ENCODE peak calls at places on chromosome 16, in five cellular contexts. T is A549, M is HepG2, X is K562, Z is GM12878. R is an unnamed sample.

GRCh38 chr16:89556750-89557149 is 3.7 kb upstream of the RPL13 start:
- DNase-seq in X (no peak), Z (no peak), T (no peak), M (no peak), R (no peak)

GRCh38 chr16:82092711-82093110 is 57.7 kb downstream of the HSD17B2 start:
- DNase-seq in Z (no peak), X (no peak), M (no peak), T (no peak), R (no peak)

GRCh38 chr16:69522732-69523404 is 42.9 kb upstream of the NFAT5 start:
- DNase-seq in M (peak), T (peak), Z (no peak), X (peak), R (peak)

GRCh38 chr16:81480856-81481821 is 36.5 kb downstream of the CMIP start:
- DNase-seq in Z (peak), M (peak), X (peak), T (no peak), R (no peak)

GRCh38 chr16:56847173-56847948 is 17.6 kb upstream of the SLC12A3 start:
- DNase-seq in M (no peak), T (no peak), X (no peak), Z (no peak), R (no peak)

GRCh38 chr16:60642956-60643355 is 1393.3 kb downstream of the CDH8 start:
- DNase-seq in M (no peak), T (no peak), Z (no peak), X (no peak), R (no peak)

GRCh38 chr16:54926166-54926838 is 4.4 kb upstream of the IRX5 start:
- DNase-seq in M (no peak), Z (no peak), T (no peak), X (no peak), R (no peak)

GRCh38 chr16:88376053-88376834 is 6.5 kb upstream of the ZNF469 start:
- DNase-seq in T (no peak), M (no peak), X (no peak), Z (no peak), R (no peak)

GRCh38 chr16:83956336-83957289 is 3.6 kb downstream of the OSGIN1 start:
- DNase-seq in T (peak), X (peak), M (peak), Z (peak), R (peak)

DNA sequence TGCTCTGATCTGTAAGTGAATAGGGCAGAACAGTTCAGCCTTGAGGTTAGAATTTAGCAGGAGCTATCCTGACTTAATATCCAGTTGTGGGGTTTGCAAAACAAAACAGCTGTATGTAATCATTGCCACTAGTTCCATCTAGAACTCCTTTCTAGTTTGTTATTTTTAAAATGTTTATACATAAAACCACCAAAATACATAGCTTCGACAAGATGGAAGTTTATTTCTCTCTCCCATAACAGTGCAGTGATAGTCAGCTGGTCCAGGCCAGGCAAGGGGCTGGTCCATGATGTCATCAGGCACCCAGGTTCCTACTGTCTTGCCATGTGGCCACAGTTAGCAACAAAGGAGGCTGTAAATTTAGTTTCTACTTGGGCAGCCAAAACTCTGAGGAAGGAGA is 10.5 kb upstream of the PLK1 start:
- DNase-seq in M (no peak), X (no peak), T (no peak), Z (no peak), R (no peak)
- TF ChIP-seq JUNB in M (no peak), X (no peak), T (no peak), Z (no peak), R (no peak)

GRCh38 chr16:22188595-22189442 is 17.3 kb upstream of the EEF2K start:
- DNase-seq in M (peak), T (peak), X (peak), Z (peak), R (peak)
- H3K4me3 ChIP-seq in M (peak), T (no peak), X (no peak), Z (peak), R (peak)

GRCh38 chr16:546909-547770 is 13.1 kb upstream of the PRR35 start:
- DNase-seq in Z (no peak), X (peak), M (no peak), T (no peak), R (peak)
- TF ChIP-seq JUNB in Z (no peak), X (no peak), M (no peak), T (no peak), R (no peak)

DNA sequence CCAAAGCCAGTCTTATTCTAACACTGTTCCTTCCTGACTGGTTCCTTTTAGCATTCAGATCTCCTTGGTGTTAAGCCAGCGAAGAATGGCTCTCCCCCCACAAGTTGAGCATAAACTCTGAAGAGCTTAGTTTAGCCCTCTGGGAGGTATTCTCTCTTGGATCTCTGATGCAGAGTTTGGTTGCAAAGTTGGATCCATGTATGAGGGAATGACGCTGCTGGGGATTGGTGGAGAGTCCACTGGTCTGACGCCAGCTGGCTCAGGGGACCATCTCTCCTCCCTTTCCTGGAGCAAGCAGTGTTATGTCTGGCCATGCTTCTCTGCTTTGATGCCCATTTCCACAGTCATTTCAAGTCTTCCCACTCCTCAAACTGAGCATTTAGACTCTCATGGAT is 193.1 kb upstream of the CDH11 start:
- DNase-seq in Z (no peak), M (no peak), X (no peak), T (no peak), R (no peak)
- H3K4me3 ChIP-seq in Z (no peak), M (no peak), X (no peak), T (no peak), R (no peak)

GRCh38 chr16:20064931-20065330 is 8.8 kb downstream of the GPR139 start:
- DNase-seq in Z (no peak), X (no peak), M (no peak), T (no peak), R (no peak)

GRCh38 chr16:20061132-20061531 is 12.6 kb downstream of the GPR139 start:
- DNase-seq in M (no peak), T (no peak), X (no peak), Z (no peak), R (no peak)

GRCh38 chr16:20064520-20064919 is 9.2 kb downstream of the GPR139 start:
- DNase-seq in X (no peak), T (no peak), Z (no peak), M (no peak), R (no peak)
- TF ChIP-seq JUNB in X (no peak), T (no peak), Z (no peak), M (no peak), R (no peak)

DNA sequence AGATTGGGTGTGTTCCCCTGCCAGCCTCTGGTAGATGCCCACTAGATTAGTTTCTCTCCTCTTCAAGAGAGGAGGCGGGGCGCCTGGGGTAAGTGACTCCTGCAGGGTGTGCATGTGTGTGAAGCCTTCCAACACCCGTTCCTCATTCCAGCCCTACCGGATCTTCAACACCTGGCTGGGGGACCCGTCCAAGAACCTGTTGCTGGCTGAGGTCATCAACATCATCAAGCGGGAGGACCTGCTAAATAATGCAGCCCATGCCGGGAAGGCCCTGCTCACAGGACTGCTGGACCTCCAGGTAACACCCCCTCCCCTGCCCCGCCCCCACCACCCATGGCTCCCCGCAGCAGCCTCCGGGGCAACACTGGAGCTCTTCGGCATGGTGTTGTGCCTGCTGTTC is 21.2 kb downstream of the TMEM186 start:
- DNase-seq in M (no peak), T (no peak), X (no peak), Z (no peak), R (peak)
- H3K4me3 ChIP-seq in M (no peak), T (no peak), X (no peak), Z (no peak), R (no peak)

GRCh38 chr16:62240722-62241121 is 204.5 kb upstream of the CDH8 start:
- DNase-seq in Z (no peak), T (no peak), M (no peak), X (no peak), R (no peak)
- TF ChIP-seq JUNB in Z (no peak), T (no peak), M (no peak), X (no peak), R (no peak)

GRCh38 chr16:27402569-27402963 is 592 bp downstream of the IL21R start:
- DNase-seq in T (no peak), Z (no peak), X (no peak), M (no peak), R (no peak)
- H3K4me3 ChIP-seq in T (no peak), Z (peak), X (no peak), M (no peak), R (no peak)

GRCh38 chr16:9016824-9017223 is 53.1 kb upstream of the USP7 start:
- DNase-seq in X (no peak), Z (no peak), T (no peak), M (no peak), R (peak)
- TF ChIP-seq JUNB in X (no peak), Z (no peak), T (no peak), M (no peak), R (no peak)

GRCh38 chr16:11976850-11977205 is 294 bp downstream of the SNX29 start:
- DNase-seq in Z (no peak), X (peak), M (no peak), T (no peak), R (peak)

GRCh38 chr16:11980167-11980844 is 3.8 kb downstream of the SNX29 start:
- DNase-seq in Z (peak), T (no peak), M (no peak), X (no peak), R (no peak)

GRCh38 chr16:11973065-11973464 is 3.5 kb upstream of the SNX29 start:
- DNase-seq in M (no peak), T (no peak), X (no peak), Z (no peak), R (no peak)

GRCh38 chr16:11977206-11978041 is 890 bp downstream of the SNX29 start:
- DNase-seq in T (no peak), Z (no peak), X (peak), M (no peak), R (no peak)

GRCh38 chr16:11978080-11978479 is 1.5 kb downstream of the SNX29 start:
- DNase-seq in X (no peak), M (no peak), Z (no peak), T (no peak), R (no peak)
- H3K4me3 ChIP-seq in X (no peak), M (peak), Z (peak), T (no peak), R (peak)